ENCODE peak calls at places on chromosomes 13 and 19, in five cellular contexts. Q, W, Z, K and R are unnamed samples.

GRCh38 chr13:44843403-44843802 is 145.9 kb downstream of the NUFIP1 start:
- DNase-seq in Z (no peak), W (no peak), K (no peak), Q (no peak), R (no peak)

GRCh38 chr13:47796816-47797215 is 204.3 kb downstream of the SUCLA2 start:
- DNase-seq in Z (no peak), Q (no peak), K (no peak), W (no peak), R (no peak)

GRCh38 chr19:23118400-23118799 is 1.6 kb downstream of the ZNF730 start:
- DNase-seq in K (no peak), Z (no peak), Q (no peak), W (no peak), R (no peak)

GRCh38 chr19:30319876-30320275 is 52.3 kb upstream of the ZNF536 start:
- DNase-seq in Q (no peak), K (no peak), Z (no peak), W (no peak), R (no peak)

GRCh38 chr19:29831041-29831548 is 19.3 kb downstream of the CCNE1 start:
- DNase-seq in Z (no peak), Q (no peak), W (no peak), K (no peak), R (no peak)

GRCh38 chr13:28325022-28325421 is 169.9 kb downstream of the FLT1 start:
- DNase-seq in W (no peak), K (no peak), Z (no peak), Q (no peak), R (no peak)

GRCh38 chr13:52118595-52118994 is 10.3 kb downstream of the NEK5 start:
- DNase-seq in K (no peak), Z (no peak), Q (no peak), W (no peak), R (no peak)

GRCh38 chr19:4664642-4665041 is 5.5 kb downstream of the MYDGF start:
- DNase-seq in W (no peak), Q (no peak), Z (no peak), K (no peak), R (no peak)

GRCh38 chr13:110818747-110819146 is 96.1 kb downstream of the ANKRD10 start:
- DNase-seq in Z (no peak), W (no peak), K (no peak), Q (no peak), R (no peak)

GRCh38 chr19:3387645-3388589 is 21.5 kb downstream of the NFIC start:
- DNase-seq in Q (no peak), W (peak), Z (peak), K (peak), R (peak)

GRCh38 chr19:5343848-5344247 is 3.2 kb upstream of the PTPRS start:
- DNase-seq in K (no peak), Z (no peak), Q (no peak), W (no peak), R (no peak)

DNA sequence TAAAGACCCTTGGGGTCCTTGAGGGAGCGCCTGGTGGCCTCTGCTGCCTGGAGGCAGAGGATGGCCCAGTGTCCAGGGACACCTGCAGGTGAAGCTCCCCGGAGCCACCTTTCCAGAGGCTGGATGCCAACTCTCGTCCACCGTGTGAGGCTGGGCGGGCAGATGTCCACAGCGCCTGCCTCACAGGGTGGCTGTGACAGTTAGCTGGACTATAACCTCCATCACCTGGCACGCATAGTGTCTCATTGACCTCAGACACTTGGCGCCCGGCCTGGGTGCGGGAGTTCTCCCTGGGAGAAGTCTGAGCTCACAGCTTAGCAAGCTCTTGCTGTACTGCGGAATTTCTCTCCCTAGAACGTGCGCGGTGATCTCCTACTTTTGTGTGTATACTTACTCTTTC is 9.8 kb downstream of the BICRA start:
- DNase-seq in W (peak), Q (no peak), K (no peak), Z (no peak), R (no peak)
- TF ChIP-seq POLR2AphosphoS5 in W (no peak), Q (no peak), K (peak), Z (no peak), R (no peak)

DNA sequence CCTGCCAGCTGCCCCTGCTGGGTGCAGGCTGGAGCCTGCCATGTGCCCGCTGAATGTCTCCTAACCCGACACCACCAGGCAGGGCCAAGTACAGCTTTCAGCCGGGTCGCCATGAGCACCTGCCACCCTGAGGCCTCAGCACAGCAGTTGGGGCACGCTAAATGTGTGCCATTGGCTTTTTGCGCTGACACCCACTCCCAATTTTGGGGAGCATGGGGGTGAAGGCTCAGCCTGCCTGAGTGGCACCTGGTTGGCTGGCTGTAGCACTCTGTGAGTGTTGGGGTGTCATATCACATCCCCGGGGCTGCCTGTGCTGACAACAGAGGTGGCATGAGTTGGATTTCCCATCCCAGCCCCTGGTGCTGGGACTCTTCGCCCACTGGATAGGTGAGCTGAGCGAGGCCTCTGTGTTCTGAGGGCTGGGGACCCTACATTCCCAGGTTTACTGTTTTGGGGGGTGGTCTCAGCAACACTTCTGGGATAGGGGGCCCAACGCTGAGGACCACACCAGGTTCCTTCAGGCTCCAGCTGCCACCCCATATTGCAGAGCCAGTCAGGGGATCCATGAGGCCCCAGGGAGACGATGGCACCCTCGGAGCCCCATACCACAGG is 7.2 kb upstream of the RELB start:
- DNase-seq in K (no peak), Q (no peak), Z (no peak), W (no peak), R (no peak)
- TF ChIP-seq POLR2AphosphoS5 in K (no peak), Q (no peak), Z (no peak), W (no peak), R (no peak)

DNA sequence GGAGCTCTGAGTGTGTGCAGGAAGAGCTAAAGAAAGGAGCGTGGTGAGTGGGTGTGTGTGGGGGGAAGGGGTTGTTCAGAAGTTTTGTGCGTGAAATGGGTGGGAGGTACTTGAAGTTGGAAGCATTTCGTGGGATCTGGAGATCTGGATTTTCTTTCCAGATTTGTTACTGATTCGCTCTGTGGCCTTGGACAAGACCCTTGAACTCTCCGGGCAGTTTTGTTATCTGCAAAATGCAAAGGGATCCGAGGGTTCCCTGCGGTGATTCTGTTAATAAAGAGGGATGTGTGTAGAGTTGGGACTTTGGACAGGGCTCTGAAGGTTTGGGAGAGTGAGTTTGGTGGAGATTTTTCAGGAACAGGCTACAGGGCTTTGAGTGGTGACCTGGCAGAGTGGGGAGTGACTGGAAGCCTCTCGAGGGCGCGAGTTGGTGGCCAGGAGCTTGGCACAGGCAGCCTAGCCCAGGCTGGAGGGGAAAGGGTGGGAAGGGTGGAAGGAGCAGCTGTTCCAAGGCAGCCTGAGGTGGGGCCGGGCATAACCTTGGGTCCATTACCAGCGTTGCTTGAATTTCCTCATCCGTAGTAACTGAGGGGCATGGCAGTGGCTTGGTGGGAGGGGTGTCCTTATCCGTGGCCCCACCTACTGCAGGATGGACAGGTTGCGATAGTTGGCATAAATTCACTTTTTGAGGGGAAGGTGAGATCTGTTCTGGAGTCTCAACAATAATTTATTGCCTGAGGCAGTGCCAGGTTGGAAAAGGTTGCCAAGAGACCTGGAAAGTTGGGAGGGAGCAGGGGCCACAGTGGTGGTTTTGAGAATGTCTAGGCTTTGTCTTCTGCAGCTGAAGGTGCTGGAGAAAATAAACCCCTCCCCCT is 2.1 kb downstream of the ACTN4 start:
- DNase-seq in W (peak), Z (peak), Q (no peak), K (peak), R (peak)
- TF ChIP-seq POLR2AphosphoS5 in W (peak), Z (no peak), Q (no peak), K (peak), R (peak)

GRCh38 chr19:19488875-19489690 is 26.3 kb downstream of the TSSK6 start:
- DNase-seq in K (no peak), Q (peak), W (peak), Z (peak), R (peak)
- TF ChIP-seq POLR2AphosphoS5 in K (peak), Q (peak), W (no peak), Z (peak), R (peak)

DNA sequence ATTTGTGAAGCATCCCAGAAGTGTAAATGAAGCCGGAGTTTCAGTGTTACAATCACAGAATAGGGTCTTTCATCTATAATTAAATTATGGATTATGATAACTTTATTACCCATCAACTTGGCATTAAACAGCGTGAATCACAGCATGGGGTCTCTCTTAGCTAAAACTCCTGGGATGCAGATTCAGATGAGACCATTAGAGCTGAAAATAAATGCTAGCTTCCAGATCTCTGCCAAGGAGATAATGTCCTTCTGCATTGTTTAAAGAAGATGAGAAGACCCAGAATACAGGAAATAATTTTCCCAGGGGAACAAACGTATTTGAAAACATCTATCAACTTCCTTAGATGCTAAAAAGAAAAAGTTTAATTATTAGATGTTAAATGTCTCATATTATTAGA is 546.0 kb upstream of the PCDH9 start:
- DNase-seq in K (no peak), W (no peak), Z (no peak), Q (no peak), R (no peak)
- TF ChIP-seq POLR2AphosphoS5 in K (no peak), W (no peak), Z (no peak), Q (no peak), R (no peak)

DNA sequence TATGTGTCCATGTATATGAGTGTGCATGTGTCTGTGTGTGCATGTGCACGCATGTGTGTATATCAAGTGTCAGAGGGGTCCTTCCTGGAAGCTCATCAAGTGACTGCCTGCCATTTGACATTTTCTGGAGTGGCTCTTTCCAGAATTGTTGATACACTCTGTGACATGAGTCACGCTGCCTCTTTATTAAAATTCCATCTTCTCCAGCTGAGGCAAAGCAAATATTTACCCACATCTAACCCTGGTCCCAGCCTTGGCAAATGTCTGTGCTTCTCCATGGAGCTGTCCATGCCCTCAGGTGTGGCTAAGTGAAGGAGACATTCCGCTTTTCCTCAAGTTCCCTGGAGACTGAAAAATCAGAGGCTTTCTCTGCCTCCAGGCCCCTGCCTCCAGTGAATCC is 88.2 kb upstream of the MBNL2 start:
- DNase-seq in Q (no peak), W (no peak), K (no peak), Z (no peak), R (no peak)
- TF ChIP-seq POLR2AphosphoS5 in Q (no peak), W (no peak), K (no peak), Z (no peak), R (no peak)